ENCODE peak calls at places on chromosomes 1 and 21, in six cellular contexts. M is brain microvascular endothelial cell, B is pancreas, I is stomach, P is colonic mucosa, D is neural progenitor cell. H is an unnamed sample.

GRCh38 chr21:17406202-17406601 is 106.6 kb upstream of the CXADR start:
- DNase-seq in M (no peak), B (no peak), I (no peak), P (no peak), D (no peak), H (peak; percentile 9)

GRCh38 chr21:41612674-41613250 is 104.8 kb upstream of the TMPRSS2 start:
- DNase-seq in M (peak; percentile 42), B (peak; percentile 75), I (peak; percentile 65), P (peak; percentile 65), D (peak; percentile 84), H (peak; percentile 93)

GRCh38 chr1:84489766-84490165 is 10.7 kb downstream of the RPF1 start:
- DNase-seq in M (no peak), B (no peak), I (no peak), P (no peak), D (no peak), H (no peak)

GRCh38 chr1:168443356-168443755 is 100.4 kb downstream of the XCL2 start:
- DNase-seq in M (no peak), B (no peak), I (no peak), P (no peak), D (no peak), H (no peak)

GRCh38 chr1:5911157-5911556 is 81.1 kb downstream of the NPHP4 start:
- DNase-seq in M (no peak), B (no peak), I (no peak), P (no peak), D (no peak), H (no peak)

GRCh38 chr1:116826818-116827606 is 72.8 kb downstream of the CD2 start:
- DNase-seq in M (peak; percentile 64), B (no peak), I (no peak), P (peak; percentile 52), D (no peak), H (no peak)

GRCh38 chr21:25501996-25502665 is 105.2 kb downstream of the MRPL39 start:
- DNase-seq in M (no peak), B (no peak), I (no peak), P (no peak), D (no peak), H (no peak)

GRCh38 chr1:65817891-65818290 is 25.2 kb downstream of the PDE4B start:
- DNase-seq in M (no peak), B (no peak), I (no peak), P (no peak), D (no peak), H (no peak)

GRCh38 chr1:152356736-152357135 is 3.1 kb downstream of the FLG2 start:
- DNase-seq in M (no peak), B (no peak), I (no peak), P (no peak), D (no peak), H (no peak)

GRCh38 chr1:111752186-111752585 is 3.5 kb upstream of the DDX20 start:
- DNase-seq in M (no peak), B (no peak), I (no peak), P (no peak), D (no peak), H (no peak)

GRCh38 chr1:112911506-112911905 is 44.5 kb downstream of the SLC16A1 start:
- DNase-seq in M (no peak), B (no peak), I (no peak), P (no peak), D (peak; percentile 48), H (no peak)
- H3K4me3 ChIP-seq in M (no peak overlapping the region), B (no peak overlapping the region), I (no peak overlapping the region), P (no peak overlapping the region), D (no peak overlapping the region), H (no peak overlapping the region)

DNA sequence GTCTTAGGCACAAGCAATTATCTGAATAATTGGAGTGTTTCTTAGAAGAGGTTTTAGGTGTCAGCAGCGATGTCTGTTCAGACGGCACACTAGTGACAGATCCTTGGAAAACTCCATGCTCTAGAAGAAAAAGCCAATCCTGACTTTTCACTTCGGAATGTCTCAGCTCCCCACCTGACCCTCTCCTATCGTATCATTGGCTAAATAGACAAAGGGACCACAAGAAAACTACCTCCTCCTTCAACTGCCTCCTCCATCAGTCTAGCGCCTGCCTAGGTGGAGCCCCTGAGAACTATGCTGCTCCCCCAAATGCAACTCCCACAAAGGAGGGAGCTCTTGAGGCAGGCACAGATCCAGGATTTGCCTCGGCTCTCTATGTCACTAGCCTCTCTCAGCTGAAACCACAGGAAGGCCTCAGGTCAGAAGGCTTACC is 148.4 kb downstream of the TOMM20 start:
- DNase-seq in M (no peak), B (no peak), I (no peak), P (no peak), D (no peak), H (peak; percentile 39)
- TF ChIP-seq CTCF in M (peak; percentile 23), B (no peak), I (no peak), P (no peak), D (no peak), H (peak; percentile 14)

DNA sequence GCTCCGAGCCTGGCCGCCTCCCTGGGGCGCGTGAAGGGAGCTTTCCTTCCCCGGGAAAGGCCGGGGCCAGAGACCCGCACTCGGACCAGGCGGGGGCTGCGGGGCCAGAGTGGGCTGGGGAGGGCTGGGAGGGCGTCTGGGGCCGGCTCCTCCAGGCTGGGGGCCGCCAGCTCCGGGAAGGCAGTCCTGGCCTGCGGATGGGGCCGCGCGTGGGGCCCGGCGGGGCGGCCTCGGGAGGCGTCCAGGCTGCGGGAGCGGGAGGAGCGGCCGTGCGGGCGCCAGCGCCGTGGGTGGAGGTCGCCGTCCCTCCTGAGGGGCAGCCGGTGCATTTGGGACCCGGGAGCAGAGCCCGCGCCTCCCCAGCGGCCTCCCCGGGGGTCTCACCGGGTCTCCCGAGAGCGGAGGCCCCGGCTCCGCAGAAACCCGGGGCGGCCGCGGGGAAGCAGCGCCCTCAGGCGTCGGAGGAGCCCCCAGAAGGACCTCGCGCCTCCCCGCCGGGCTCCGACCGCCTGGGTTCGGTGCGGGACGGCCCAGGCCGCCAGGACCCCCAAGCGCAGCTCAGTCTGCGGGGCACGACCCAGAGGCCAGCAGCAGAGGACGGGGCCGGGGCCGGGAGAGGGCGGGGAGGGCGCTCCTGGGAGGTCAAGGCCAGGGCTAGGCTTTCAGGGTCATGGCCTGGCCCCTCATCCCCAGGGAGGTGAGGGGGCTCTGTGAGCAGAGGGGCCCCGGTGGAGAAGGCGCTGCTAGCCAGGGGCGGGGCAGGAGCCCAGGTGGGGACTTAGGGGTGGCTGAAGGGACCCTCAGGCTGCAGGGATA is 7.3 kb upstream of the SLX9 start:
- DNase-seq in M (no peak), B (peak; percentile 80), I (no peak), P (no peak), D (peak; percentile 66), H (no peak)
- H3K4me3 ChIP-seq in M (no peak overlapping the region), B (peak overlapping the region; percentile 48), I (peak overlapping the region; percentile 53), P (peak overlapping the region; percentile 44), D (peak overlapping the region; percentile 47), H (no peak overlapping the region)

DNA sequence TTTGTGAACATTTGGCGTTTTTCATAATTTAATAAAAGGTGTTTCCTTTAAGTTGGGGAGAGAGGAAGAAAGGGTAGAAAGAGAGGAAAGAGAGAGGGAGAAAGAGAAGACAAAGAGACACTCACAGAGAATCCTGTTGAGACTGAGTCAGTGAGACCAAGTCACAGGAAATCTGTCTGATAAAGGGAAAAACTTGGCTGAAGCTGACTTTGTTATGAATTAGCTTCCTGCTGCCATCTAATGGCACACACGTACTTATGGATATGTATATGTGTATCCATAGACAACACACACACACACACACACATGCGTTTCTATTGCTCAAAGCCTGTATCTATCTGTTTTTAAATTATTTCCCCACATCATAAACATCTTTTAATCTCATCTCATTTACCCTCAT is 42.5 kb upstream of the DISC1 start:
- DNase-seq in M (peak; percentile 85), B (no peak), I (no peak), P (no peak), D (no peak), H (peak; percentile 32)
- TF ChIP-seq CTCF in M (peak; percentile 39), B (no peak), I (no peak), P (no peak), D (no peak), H (peak; percentile 35)

GRCh38 chr1:36703526-36704208 is 221.0 kb upstream of the CSF3R start:
- DNase-seq in M (peak; percentile 60), B (peak; percentile 90), I (peak; percentile 76), P (peak; percentile 67), D (peak; percentile 90), H (peak; percentile 4)
- H3K4me3 ChIP-seq in M (no peak overlapping the region), B (no peak overlapping the region), I (no peak overlapping the region), P (no peak overlapping the region), D (no peak overlapping the region), H (no peak overlapping the region)

DNA sequence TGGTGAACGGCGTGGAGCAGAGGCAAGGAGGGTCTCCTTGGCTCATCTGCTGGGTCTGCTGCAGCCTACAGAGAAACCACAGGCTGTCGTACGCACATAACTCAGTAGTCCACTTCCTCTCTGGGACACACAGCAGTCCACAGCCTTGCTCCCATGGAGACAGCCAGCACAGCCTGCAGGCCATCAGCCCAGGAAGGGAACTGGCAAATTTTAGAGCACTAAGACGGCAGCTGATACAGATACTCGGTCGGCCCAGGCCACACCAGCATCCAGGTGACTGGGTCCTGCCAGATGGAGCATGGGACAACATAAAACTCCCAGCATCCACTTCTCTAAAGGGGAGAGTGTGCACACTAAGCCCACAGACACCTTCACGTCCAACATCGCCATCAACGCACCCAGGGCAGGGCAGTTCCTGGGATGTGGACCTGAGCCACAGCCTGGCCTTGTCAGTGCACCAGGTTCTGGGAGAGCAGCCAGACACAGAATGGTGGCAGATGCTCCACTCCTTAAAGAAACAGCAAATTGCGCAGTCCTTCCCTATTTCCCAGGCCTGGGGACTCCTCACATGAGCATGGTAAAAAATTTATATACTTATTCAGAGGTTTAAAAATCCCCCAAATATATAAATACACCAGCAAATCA is 247.1 kb upstream of the RAB4A start:
- DNase-seq in M (no peak), B (no peak), I (no peak), P (no peak), D (no peak), H (no peak)
- TF ChIP-seq CTCF in M (no peak), B (no peak), I (no peak), P (no peak), D (no peak), H (no peak)

DNA sequence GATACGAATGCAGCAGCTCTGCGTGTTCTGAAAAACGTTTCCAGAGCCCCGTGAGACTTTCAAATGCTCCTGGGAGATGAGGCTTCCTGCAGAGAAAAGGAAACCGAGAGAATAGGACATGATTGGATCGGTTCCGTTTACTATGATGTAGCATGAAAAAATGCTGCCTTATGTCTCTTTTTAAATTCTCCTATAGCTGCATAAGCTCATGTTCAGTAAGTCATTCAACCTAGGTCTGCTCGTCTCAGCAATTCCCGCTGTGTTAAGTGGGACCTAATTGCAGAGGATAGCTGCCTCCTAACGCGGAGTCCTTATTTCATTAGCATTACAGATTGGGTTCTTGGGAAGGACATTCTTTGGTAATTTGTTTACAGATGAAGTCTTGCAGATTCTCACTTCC is 165.3 kb downstream of the GALNT2 start:
- DNase-seq in M (peak; percentile 46), B (no peak), I (no peak), P (no peak), D (no peak), H (no peak)
- H3K4me3 ChIP-seq in M (no peak overlapping the region), B (no peak overlapping the region), I (no peak overlapping the region), P (no peak overlapping the region), D (no peak overlapping the region), H (no peak overlapping the region)

H was measured in retinal pigment epithelial cell.